ENCODE peak calls at places on chromosomes 16 and 17, in four cellular contexts. One of them, this sample, is unnamed.

GRCh38 chr17:9232591-9233270 is 211.4 kb downstream of the NTN1 start:
- DNase-seq in NCI-H1105: no peak
- DNase-seq in lower leg skin: no peak
- DNase-seq in neuronal stem cell: no peak
- DNase-seq in this sample: no peak

GRCh38 chr17:66670211-66670610 is 164.7 kb upstream of the CACNG5 start:
- DNase-seq in NCI-H1105: no peak
- DNase-seq in lower leg skin: no peak
- DNase-seq in neuronal stem cell: no peak
- DNase-seq in this sample: no peak

GRCh38 chr17:68705331-68706166 is 104.4 kb upstream of the FAM20A start:
- DNase-seq in NCI-H1105: no peak
- DNase-seq in lower leg skin: no peak
- DNase-seq in neuronal stem cell: no peak
- DNase-seq in this sample: no peak

GRCh38 chr17:77601054-77601979 is 357.2 kb upstream of the TNRC6C start:
- DNase-seq in NCI-H1105: no peak
- DNase-seq in lower leg skin: peak
- DNase-seq in neuronal stem cell: no peak
- DNase-seq in this sample: no peak

GRCh38 chr17:74677558-74678466 is 34.9 kb downstream of the CD300LF start:
- DNase-seq in NCI-H1105: no peak
- DNase-seq in lower leg skin: peak
- DNase-seq in neuronal stem cell: no peak
- DNase-seq in this sample: no peak

GRCh38 chr17:21043296-21044232 is 753 bp upstream of the USP22 start:
- DNase-seq in NCI-H1105: peak
- DNase-seq in lower leg skin: peak
- DNase-seq in neuronal stem cell: no peak
- DNase-seq in this sample: peak

GRCh38 chr16:3530371-3530914 is 29.6 kb downstream of the CLUAP1 start:
- DNase-seq in NCI-H1105: no peak
- DNase-seq in lower leg skin: no peak
- DNase-seq in neuronal stem cell: no peak
- DNase-seq in this sample: peak

GRCh38 chr17:77470800-77471733 is 330.3 kb downstream of the SEC14L1 start:
- DNase-seq in NCI-H1105: no peak
- DNase-seq in lower leg skin: no peak
- DNase-seq in neuronal stem cell: no peak
- DNase-seq in this sample: no peak

GRCh38 chr16:58001781-58002410 is 689 bp downstream of the USB1 start:
- DNase-seq in NCI-H1105: no peak
- DNase-seq in lower leg skin: no peak
- DNase-seq in neuronal stem cell: no peak
- DNase-seq in this sample: no peak

GRCh38 chr16:88390760-88391496 is 8.2 kb downstream of the ZNF469 start:
- DNase-seq in NCI-H1105: no peak
- DNase-seq in lower leg skin: no peak
- DNase-seq in neuronal stem cell: no peak
- DNase-seq in this sample: no peak

GRCh38 chr17:38868095-38868967 is 1.5 kb upstream of the LASP1 start:
- DNase-seq in NCI-H1105: peak
- DNase-seq in lower leg skin: peak
- DNase-seq in neuronal stem cell: no peak
- DNase-seq in this sample: no peak

GRCh38 chr16:31201511-31202401 is 804 bp downstream of the PYCARD start:
- DNase-seq in NCI-H1105: peak
- DNase-seq in lower leg skin: peak
- DNase-seq in neuronal stem cell: no peak
- DNase-seq in this sample: no peak

GRCh38 chr16:87832759-87833502 is 36.4 kb downstream of the SLC7A5 start:
- DNase-seq in NCI-H1105: no peak
- DNase-seq in lower leg skin: no peak
- DNase-seq in neuronal stem cell: no peak
- DNase-seq in this sample: no peak

GRCh38 chr17:67043283-67043682 is 1.1 kb upstream of the CACNG1 start:
- DNase-seq in NCI-H1105: no peak
- DNase-seq in lower leg skin: no peak
- DNase-seq in neuronal stem cell: no peak
- DNase-seq in this sample: no peak

GRCh38 chr16:69311533-69312388 is 611 bp downstream of the VPS4A start:
- DNase-seq in NCI-H1105: no peak
- DNase-seq in lower leg skin: peak
- DNase-seq in neuronal stem cell: peak
- DNase-seq in this sample: peak

GRCh38 chr16:70508752-70509151 is 14.6 kb downstream of the COG4 start:
- DNase-seq in NCI-H1105: no peak
- DNase-seq in lower leg skin: no peak
- DNase-seq in neuronal stem cell: no peak
- DNase-seq in this sample: no peak

GRCh38 chr17:66535611-66536010 is 233.2 kb downstream of the PRKCA start:
- DNase-seq in NCI-H1105: no peak
- DNase-seq in lower leg skin: no peak
- DNase-seq in neuronal stem cell: no peak
- DNase-seq in this sample: no peak

GRCh38 chr16:3980311-3981111 is 100.0 kb upstream of the CREBBP start:
- DNase-seq in NCI-H1105: no peak
- DNase-seq in lower leg skin: no peak
- DNase-seq in neuronal stem cell: no peak
- DNase-seq in this sample: no peak

GRCh38 chr17:14211778-14212177 is 24.9 kb downstream of the CDRT15 start:
- DNase-seq in NCI-H1105: no peak
- DNase-seq in lower leg skin: no peak
- DNase-seq in neuronal stem cell: no peak
- DNase-seq in this sample: no peak

GRCh38 chr17:34167359-34167758 is 87.7 kb upstream of the CCL2 start:
- DNase-seq in NCI-H1105: peak
- DNase-seq in lower leg skin: no peak
- DNase-seq in neuronal stem cell: no peak
- DNase-seq in this sample: no peak

GRCh38 chr17:9241371-9241712 is 220.0 kb downstream of the NTN1 start:
- DNase-seq in NCI-H1105: no peak
- DNase-seq in lower leg skin: no peak
- DNase-seq in neuronal stem cell: no peak
- DNase-seq in this sample: peak

GRCh38 chr16:1678500-1679098 is 520 bp downstream of the JPT2 start:
- DNase-seq in NCI-H1105: no peak
- DNase-seq in lower leg skin: no peak
- DNase-seq in neuronal stem cell: peak
- DNase-seq in this sample: peak

GRCh38 chr16:15396948-15397594 is 1.5 kb downstream of the MPV17L start:
- DNase-seq in NCI-H1105: no peak
- DNase-seq in lower leg skin: peak
- DNase-seq in neuronal stem cell: no peak
- DNase-seq in this sample: no peak

GRCh38 chr17:72816406-72816805 is 276.1 kb downstream of the SLC39A11 start:
- DNase-seq in NCI-H1105: no peak
- DNase-seq in lower leg skin: peak
- DNase-seq in neuronal stem cell: no peak
- DNase-seq in this sample: no peak

GRCh38 chr17:81580481-81580880 is 28.3 kb upstream of the FAAP100 start:
- DNase-seq in NCI-H1105: no peak
- DNase-seq in lower leg skin: no peak
- DNase-seq in neuronal stem cell: no peak
- DNase-seq in this sample: no peak

GRCh38 chr16:87744750-87745514 is 20.9 kb downstream of the KLHDC4 start:
- DNase-seq in NCI-H1105: no peak
- DNase-seq in lower leg skin: no peak
- DNase-seq in neuronal stem cell: no peak
- DNase-seq in this sample: no peak

GRCh38 chr16:31876955-31877828 is 3.6 kb downstream of the ZNF267 start:
- DNase-seq in NCI-H1105: no peak
- DNase-seq in lower leg skin: no peak
- DNase-seq in neuronal stem cell: no peak
- DNase-seq in this sample: no peak

GRCh38 chr17:2064980-2065785 is 10.3 kb downstream of the HIC1 start:
- DNase-seq in NCI-H1105: no peak
- DNase-seq in lower leg skin: no peak
- DNase-seq in neuronal stem cell: no peak
- DNase-seq in this sample: no peak

GRCh38 chr16:88703486-88704309 is 2.5 kb downstream of the RNF166 start:
- DNase-seq in NCI-H1105: no peak
- DNase-seq in lower leg skin: no peak
- DNase-seq in neuronal stem cell: no peak
- DNase-seq in this sample: peak

GRCh38 chr16:591892-592517 is 2.1 kb downstream of the RAB40C start:
- DNase-seq in NCI-H1105: no peak
- DNase-seq in lower leg skin: no peak
- DNase-seq in neuronal stem cell: no peak
- DNase-seq in this sample: no peak

GRCh38 chr16:57022445-57022844 is 33.1 kb downstream of the NLRC5 start:
- DNase-seq in NCI-H1105: no peak
- DNase-seq in lower leg skin: no peak
- DNase-seq in neuronal stem cell: no peak
- DNase-seq in this sample: no peak

GRCh38 chr17:14396542-14396941 is 95.7 kb downstream of the HS3ST3B1 start:
- DNase-seq in NCI-H1105: no peak
- DNase-seq in lower leg skin: no peak
- DNase-seq in neuronal stem cell: no peak
- DNase-seq in this sample: no peak

GRCh38 chr17:1961187-1961586 is 63.9 kb downstream of the RTN4RL1 start:
- DNase-seq in NCI-H1105: no peak
- DNase-seq in lower leg skin: no peak
- DNase-seq in neuronal stem cell: peak
- DNase-seq in this sample: no peak

This sample was measured in breast epithelium.